ENCODE peak calls at places on chromosomes 3 and 15, in six cellular contexts. T is type B pancreatic cell; D is esophagus squamous epithelium; P is activated naive CD4-positive, alpha-beta T cell treated with anti-CD3 and anti-CD28 coated beads, Interleukin-2, amount 10 ng/mL, durations not matched to agents 7 days and 5 days; A is aorta; N is HTR-8/SVneo. J is an unnamed sample.

GRCh38 chr3:123053107-123053506 is 13.7 kb upstream of the PDIA5 start:
- DNase-seq in P (no peak), N (no peak), T (no peak), A (no peak), D (no peak), J (no peak)

GRCh38 chr3:182921665-182922355 is 58.5 kb downstream of the DCUN1D1 start:
- DNase-seq in N (no peak), A (no peak), D (no peak), P (no peak), T (no peak), J (no peak)

GRCh38 chr3:193641376-193641775 is 48.4 kb downstream of the OPA1 start:
- DNase-seq in P (no peak), D (no peak), N (no peak), A (no peak), T (no peak), J (no peak)

GRCh38 chr3:11536936-11537612 is 106.6 kb downstream of the VGLL4 start:
- DNase-seq in T (no peak), D (no peak), A (peak; percentile 56), P (no peak), N (no peak), J (no peak)

GRCh38 chr3:193844472-193844871 is 251.5 kb downstream of the OPA1 start:
- DNase-seq in D (no peak), A (no peak), T (no peak), N (no peak), P (no peak), J (no peak)

GRCh38 chr15:99455796-99456160 is 110.0 kb upstream of the MEF2A start:
- DNase-seq in A (no peak), N (no peak), P (no peak), T (no peak), D (no peak), J (no peak)

GRCh38 chr15:80926126-80926525 is 63.5 kb downstream of the MESD start:
- DNase-seq in P (no peak), N (no peak), D (no peak), A (peak; percentile 51), T (no peak), J (no peak)

GRCh38 chr15:31758126-31758525 is 272.2 kb upstream of the CHRNA7 start:
- DNase-seq in A (no peak), T (no peak), P (no peak), N (no peak), D (no peak), J (peak; percentile 83)

GRCh38 chr3:154718716-154719115 is 288.7 kb upstream of the GPR149 start:
- DNase-seq in T (no peak), D (no peak), A (no peak), N (no peak), P (no peak), J (no peak)

GRCh38 chr3:56122911-56123310 is 345.4 kb downstream of the ERC2 start:
- DNase-seq in P (no peak), D (no peak), T (no peak), A (no peak), N (no peak), J (no peak)

GRCh38 chr3:130609166-130609574 is 92.2 kb downstream of the COL6A6 start:
- DNase-seq in N (no peak), T (no peak), P (no peak), D (no peak), A (no peak), J (no peak)

GRCh38 chr15:72907733-72908132 is 124.2 kb upstream of the ADPGK start:
- DNase-seq in T (no peak), P (no peak), D (no peak), A (no peak), N (no peak), J (no peak)

GRCh38 chr3:117688583-117688982 is 979.0 kb downstream of the TUSC7 start:
- DNase-seq in P (no peak), T (no peak), D (no peak), N (no peak), A (no peak), J (peak; percentile 43)

GRCh38 chr15:89104172-89104564 is 15.9 kb downstream of the ABHD2 start:
- DNase-seq in D (no peak), A (no peak), T (no peak), N (no peak), P (no peak), J (no peak)

GRCh38 chr3:8565376-8565775 is 63.8 kb downstream of the LMCD1 start:
- DNase-seq in P (no peak), D (no peak), T (no peak), N (no peak), A (no peak), J (no peak)